ENCODE peak calls at places on chromosomes 5 and 9, in eight cellular contexts. One of them, this sample, is unnamed. For H3K4me1, the result is how much of the 10 kb centered on the place peaks cover.

GRCh38 chr9:26656003-26656940 is 236.3 kb downstream of the CAAP1 start:
- DNase-seq in adrenal gland: no peak
- DNase-seq in astrocyte: no peak
- DNase-seq in PC-9: no peak
- DNase-seq in thyroid gland: peak
- DNase-seq in psoas muscle: no peak
- DNase-seq in Peyer's patch: no peak
- DNase-seq in IMR-90: peak
- DNase-seq in this sample: no peak

GRCh38 chr5:45132972-45133371 is 324.2 kb downstream of the MRPS30 start:
- DNase-seq in adrenal gland: no peak
- DNase-seq in astrocyte: no peak
- DNase-seq in PC-9: no peak
- DNase-seq in thyroid gland: no peak
- DNase-seq in psoas muscle: no peak
- DNase-seq in Peyer's patch: no peak
- DNase-seq in IMR-90: no peak
- DNase-seq in this sample: no peak

GRCh38 chr9:90878562-90878961 is 76.9 kb downstream of the SYK start:
- DNase-seq in adrenal gland: no peak
- DNase-seq in astrocyte: no peak
- DNase-seq in PC-9: no peak
- DNase-seq in thyroid gland: peak
- DNase-seq in psoas muscle: no peak
- DNase-seq in Peyer's patch: no peak
- DNase-seq in IMR-90: no peak
- DNase-seq in this sample: peak

GRCh38 chr5:153365547-153365946 is 124.9 kb upstream of the GRIA1 start:
- DNase-seq in adrenal gland: no peak
- DNase-seq in astrocyte: no peak
- DNase-seq in PC-9: no peak
- DNase-seq in thyroid gland: no peak
- DNase-seq in psoas muscle: no peak
- DNase-seq in Peyer's patch: no peak
- DNase-seq in IMR-90: no peak
- DNase-seq in this sample: no peak

GRCh38 chr9:127144670-127145458 is 22.4 kb upstream of the ANGPTL2 start:
- DNase-seq in adrenal gland: peak
- DNase-seq in astrocyte: no peak
- DNase-seq in PC-9: no peak
- DNase-seq in thyroid gland: no peak
- DNase-seq in psoas muscle: peak
- DNase-seq in Peyer's patch: no peak
- DNase-seq in IMR-90: no peak
- DNase-seq in this sample: no peak

GRCh38 chr9:134535171-134535570 is 106.4 kb upstream of the COL5A1 start:
- DNase-seq in adrenal gland: no peak
- DNase-seq in astrocyte: no peak
- DNase-seq in PC-9: no peak
- DNase-seq in thyroid gland: no peak
- DNase-seq in psoas muscle: no peak
- DNase-seq in Peyer's patch: no peak
- DNase-seq in IMR-90: no peak
- DNase-seq in this sample: no peak

GRCh38 chr9:127489471-127490115 is 38.3 kb downstream of the LRSAM1 start:
- DNase-seq in adrenal gland: no peak
- DNase-seq in astrocyte: no peak
- DNase-seq in PC-9: no peak
- DNase-seq in thyroid gland: no peak
- DNase-seq in psoas muscle: no peak
- DNase-seq in Peyer's patch: no peak
- DNase-seq in IMR-90: no peak
- DNase-seq in this sample: no peak

GRCh38 chr5:39024005-39024404 is 50.2 kb downstream of the RICTOR start:
- DNase-seq in adrenal gland: no peak
- DNase-seq in astrocyte: no peak
- DNase-seq in PC-9: no peak
- DNase-seq in thyroid gland: no peak
- DNase-seq in psoas muscle: peak
- DNase-seq in Peyer's patch: no peak
- DNase-seq in IMR-90: no peak
- DNase-seq in this sample: no peak

GRCh38 chr9:4080889-4081548 is 218.8 kb downstream of the GLIS3 start:
- DNase-seq in adrenal gland: no peak
- DNase-seq in astrocyte: no peak
- DNase-seq in PC-9: no peak
- DNase-seq in thyroid gland: no peak
- DNase-seq in psoas muscle: no peak
- DNase-seq in Peyer's patch: no peak
- DNase-seq in IMR-90: peak
- DNase-seq in this sample: no peak

GRCh38 chr9:115254781-115255180 is 136.8 kb upstream of the TNC start:
- DNase-seq in adrenal gland: no peak
- DNase-seq in astrocyte: no peak
- DNase-seq in PC-9: no peak
- DNase-seq in thyroid gland: no peak
- DNase-seq in psoas muscle: no peak
- DNase-seq in Peyer's patch: no peak
- DNase-seq in IMR-90: peak
- DNase-seq in this sample: peak

DNA sequence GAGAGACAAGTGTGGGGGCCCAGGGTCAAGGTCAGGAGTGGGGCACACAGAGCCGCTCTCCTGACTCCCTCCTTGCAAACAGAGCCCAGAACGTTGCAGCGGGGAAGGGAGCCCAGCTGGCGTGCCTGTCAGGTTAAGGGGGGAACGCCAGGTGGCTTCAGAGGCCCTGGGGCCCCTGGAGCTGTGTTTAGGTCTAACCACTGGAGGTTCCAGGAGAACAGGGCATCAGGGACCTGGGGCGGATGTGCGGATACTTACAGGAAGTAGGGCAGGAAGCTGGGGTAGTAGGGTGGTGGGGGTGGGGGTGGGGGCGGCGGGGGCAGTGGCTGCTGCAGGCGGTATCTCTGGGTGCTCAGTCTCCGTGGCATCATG is 7.4 kb downstream of the RNF44 start:
- DNase-seq in adrenal gland: no peak
- DNase-seq in astrocyte: no peak
- DNase-seq in PC-9: no peak
- DNase-seq in thyroid gland: no peak
- DNase-seq in psoas muscle: no peak
- DNase-seq in Peyer's patch: peak
- DNase-seq in IMR-90: no peak
- DNase-seq in this sample: no peak
- H3K4me1 ChIP-seq in adrenal gland: under half
- H3K4me1 ChIP-seq in astrocyte: under half
- H3K4me1 ChIP-seq in PC-9: under half
- H3K4me1 ChIP-seq in thyroid gland: under half
- H3K4me1 ChIP-seq in psoas muscle: under half
- H3K4me1 ChIP-seq in Peyer's patch: under half
- H3K4me1 ChIP-seq in IMR-90: under half
- H3K4me1 ChIP-seq in this sample: under half

DNA sequence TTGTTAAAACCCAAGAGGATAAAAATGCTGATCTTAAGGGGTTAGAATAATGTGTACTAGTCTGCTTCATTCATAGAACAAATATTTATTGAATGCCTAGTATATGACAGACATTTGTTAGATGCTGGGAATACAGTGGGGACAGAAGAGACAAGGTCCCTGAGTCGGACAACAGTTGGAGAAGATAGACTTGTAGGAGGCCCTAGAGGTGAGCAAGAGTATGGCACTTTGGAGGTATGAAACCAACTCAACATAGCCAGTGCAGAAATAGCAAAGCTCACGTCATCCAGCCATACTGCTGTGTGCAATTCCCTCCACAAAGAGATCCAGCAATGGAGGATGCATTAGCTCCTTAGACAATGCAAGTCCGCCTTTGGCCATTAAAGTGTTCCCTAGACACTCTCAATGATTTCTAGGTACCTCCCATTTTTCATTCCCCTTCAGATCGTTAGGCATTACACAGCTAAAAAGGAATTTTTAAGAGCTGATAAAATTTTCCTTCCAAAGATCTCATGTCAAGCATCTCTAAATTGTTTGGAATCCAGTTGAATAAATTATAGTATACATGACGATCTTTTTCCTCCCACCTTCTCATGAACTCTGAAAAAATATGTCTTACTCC is 1949.6 kb upstream of the WWC1 start:
- DNase-seq in adrenal gland: no peak
- DNase-seq in astrocyte: no peak
- DNase-seq in PC-9: no peak
- DNase-seq in thyroid gland: no peak
- DNase-seq in psoas muscle: no peak
- DNase-seq in Peyer's patch: no peak
- DNase-seq in IMR-90: no peak
- DNase-seq in this sample: no peak
- TF ChIP-seq CTCF in adrenal gland: no peak
- TF ChIP-seq CTCF in astrocyte: no peak
- TF ChIP-seq CTCF in PC-9: peak
- TF ChIP-seq CTCF in thyroid gland: no peak
- TF ChIP-seq CTCF in psoas muscle: no peak
- TF ChIP-seq CTCF in Peyer's patch: no peak
- TF ChIP-seq CTCF in IMR-90: no peak
- TF ChIP-seq CTCF in this sample: peak

GRCh38 chr9:136494012-136494411 is 11.2 kb upstream of the SEC16A start:
- DNase-seq in adrenal gland: no peak
- DNase-seq in astrocyte: no peak
- DNase-seq in PC-9: no peak
- DNase-seq in thyroid gland: no peak
- DNase-seq in psoas muscle: no peak
- DNase-seq in Peyer's patch: no peak
- DNase-seq in IMR-90: no peak
- DNase-seq in this sample: no peak

GRCh38 chr9:136494531-136495215 is 11.8 kb upstream of the SEC16A start:
- DNase-seq in adrenal gland: no peak
- DNase-seq in astrocyte: peak
- DNase-seq in PC-9: no peak
- DNase-seq in thyroid gland: no peak
- DNase-seq in psoas muscle: no peak
- DNase-seq in Peyer's patch: no peak
- DNase-seq in IMR-90: no peak
- DNase-seq in this sample: no peak

GRCh38 chr9:136492978-136493522 is 10.2 kb upstream of the SEC16A start:
- DNase-seq in adrenal gland: no peak
- DNase-seq in astrocyte: no peak
- DNase-seq in PC-9: no peak
- DNase-seq in thyroid gland: no peak
- DNase-seq in psoas muscle: no peak
- DNase-seq in Peyer's patch: no peak
- DNase-seq in IMR-90: no peak
- DNase-seq in this sample: no peak

GRCh38 chr9:136495401-136495800 is 12.6 kb upstream of the SEC16A start:
- DNase-seq in adrenal gland: no peak
- DNase-seq in astrocyte: no peak
- DNase-seq in PC-9: no peak
- DNase-seq in thyroid gland: no peak
- DNase-seq in psoas muscle: no peak
- DNase-seq in Peyer's patch: no peak
- DNase-seq in IMR-90: no peak
- DNase-seq in this sample: no peak

GRCh38 chr9:136493567-136493971 is 10.7 kb upstream of the SEC16A start:
- DNase-seq in adrenal gland: no peak
- DNase-seq in astrocyte: no peak
- DNase-seq in PC-9: no peak
- DNase-seq in thyroid gland: no peak
- DNase-seq in psoas muscle: no peak
- DNase-seq in Peyer's patch: no peak
- DNase-seq in IMR-90: no peak
- DNase-seq in this sample: no peak
- H3K27ac ChIP-seq in adrenal gland: no peak
- H3K27ac ChIP-seq in astrocyte: no peak
- H3K27ac ChIP-seq in PC-9: no peak
- H3K27ac ChIP-seq in thyroid gland: no peak
- H3K27ac ChIP-seq in psoas muscle: no peak
- H3K27ac ChIP-seq in Peyer's patch: no peak
- H3K27ac ChIP-seq in IMR-90: no peak
- H3K27ac ChIP-seq in this sample: no peak

DNA sequence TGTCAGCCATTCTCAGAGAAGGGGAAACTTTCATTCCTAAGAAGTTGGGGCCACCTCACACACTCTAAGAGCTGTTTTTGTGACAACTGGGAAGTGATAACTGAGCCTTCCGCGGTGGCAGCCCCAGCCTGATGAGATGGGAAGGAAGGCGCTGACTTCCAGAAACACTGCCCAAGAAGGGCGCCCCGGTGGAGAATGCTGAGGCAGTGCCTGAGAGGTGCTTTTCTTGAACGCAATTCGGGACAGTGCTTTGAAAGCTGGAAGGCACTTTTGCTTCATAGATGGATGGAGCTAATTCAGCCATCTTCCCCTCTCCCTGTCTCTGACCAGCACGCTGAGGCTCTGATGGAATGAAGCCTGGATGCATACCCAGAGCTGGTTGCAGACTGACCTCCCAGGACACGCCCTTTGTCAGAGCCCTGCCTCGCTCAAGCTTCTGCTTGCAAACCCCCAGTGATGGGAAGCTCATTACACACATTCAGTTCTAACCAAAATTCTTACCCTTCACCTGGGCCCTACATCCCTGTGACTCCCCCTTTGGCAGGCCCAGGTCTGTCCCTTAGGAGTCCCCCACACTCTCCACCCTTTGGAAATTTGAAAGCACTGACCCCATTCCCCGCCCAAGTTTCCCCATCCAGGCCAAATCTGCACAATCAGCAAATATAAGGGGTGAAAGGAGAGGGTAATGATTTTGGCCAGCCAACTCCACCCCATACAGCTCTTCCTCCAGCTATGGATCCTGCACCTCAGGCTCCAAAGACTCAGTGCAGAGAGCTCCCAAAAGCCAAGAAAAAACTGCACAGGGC is 66.6 kb upstream of the SLC25A51 start:
- DNase-seq in adrenal gland: no peak
- DNase-seq in astrocyte: no peak
- DNase-seq in PC-9: no peak
- DNase-seq in thyroid gland: no peak
- DNase-seq in psoas muscle: no peak
- DNase-seq in Peyer's patch: no peak
- DNase-seq in IMR-90: no peak
- DNase-seq in this sample: no peak
- H3K4me1 ChIP-seq in adrenal gland: under half
- H3K4me1 ChIP-seq in astrocyte: half or more
- H3K4me1 ChIP-seq in PC-9: under half
- H3K4me1 ChIP-seq in thyroid gland: under half
- H3K4me1 ChIP-seq in psoas muscle: under half
- H3K4me1 ChIP-seq in Peyer's patch: under half
- H3K4me1 ChIP-seq in IMR-90: under half
- H3K4me1 ChIP-seq in this sample: under half

GRCh38 chr9:70921126-70921525 is 200.3 kb downstream of the TRPM3 start:
- DNase-seq in adrenal gland: no peak
- DNase-seq in astrocyte: peak
- DNase-seq in PC-9: no peak
- DNase-seq in thyroid gland: no peak
- DNase-seq in psoas muscle: no peak
- DNase-seq in Peyer's patch: no peak
- DNase-seq in IMR-90: peak
- DNase-seq in this sample: peak

GRCh38 chr9:70911791-70912190 is 209.6 kb downstream of the TRPM3 start:
- DNase-seq in adrenal gland: no peak
- DNase-seq in astrocyte: no peak
- DNase-seq in PC-9: no peak
- DNase-seq in thyroid gland: no peak
- DNase-seq in psoas muscle: no peak
- DNase-seq in Peyer's patch: no peak
- DNase-seq in IMR-90: no peak
- DNase-seq in this sample: no peak

GRCh38 chr9:70917277-70917676 is 204.1 kb downstream of the TRPM3 start:
- DNase-seq in adrenal gland: no peak
- DNase-seq in astrocyte: no peak
- DNase-seq in PC-9: no peak
- DNase-seq in thyroid gland: no peak
- DNase-seq in psoas muscle: no peak
- DNase-seq in Peyer's patch: no peak
- DNase-seq in IMR-90: no peak
- DNase-seq in this sample: no peak
- TF ChIP-seq CTCF in adrenal gland: no peak
- TF ChIP-seq CTCF in astrocyte: no peak
- TF ChIP-seq CTCF in PC-9: no peak
- TF ChIP-seq CTCF in thyroid gland: no peak
- TF ChIP-seq CTCF in psoas muscle: no peak
- TF ChIP-seq CTCF in Peyer's patch: no peak
- TF ChIP-seq CTCF in IMR-90: no peak
- TF ChIP-seq CTCF in this sample: no peak

This sample was measured in foreskin keratinocyte.